ENCODE peak calls at places on chromosome 9, in seven cellular contexts. D is HepG2, Z is GM12878, V is SK-N-SH, H is HCT116, Q is K562, X is H1. K is an unnamed sample.

GRCh38 chr9:137311971-137312851 is 10.1 kb upstream of the NRARP start:
- DNase-seq in D (no peak), Z (no peak), V (peak), H (no peak), Q (no peak), X (no peak), K (peak)

GRCh38 chr9:108634669-108635462 is 220.9 kb downstream of the ACTL7B start:
- DNase-seq in D (no peak), Z (no peak), V (no peak), H (peak), Q (no peak), X (no peak), K (no peak)

GRCh38 chr9:33637881-33638280 is 113.8 kb downstream of the ANKRD18B start:
- DNase-seq in D (no peak), Z (no peak), V (no peak), H (no peak), Q (no peak), X (no peak), K (no peak)

GRCh38 chr9:75391497-75391896 is 303.2 kb downstream of the OSTF1 start:
- DNase-seq in D (no peak), Z (no peak), V (no peak), H (no peak), Q (no peak), X (no peak), K (no peak)

GRCh38 chr9:130101963-130102362 is 48.3 kb downstream of the GPR107 start:
- DNase-seq in D (no peak), Z (no peak), V (no peak), H (no peak), Q (no peak), X (no peak), K (no peak)

GRCh38 chr9:120151806-120152205 is 428.2 kb downstream of the CDK5RAP2 start:
- DNase-seq in D (no peak), Z (no peak), V (no peak), H (no peak), Q (no peak), X (no peak), K (no peak)

GRCh38 chr9:36762958-36763357 is 190.3 kb downstream of the MELK start:
- DNase-seq in D (no peak), Z (no peak), V (no peak), H (no peak), Q (no peak), X (no peak), K (no peak)

GRCh38 chr9:2302606-2303005 is 287.5 kb downstream of the SMARCA2 start:
- DNase-seq in D (no peak), Z (no peak), V (no peak), H (no peak), Q (no peak), X (peak), K (no peak)

GRCh38 chr9:85202596-85202995 is 533.1 kb downstream of the NTRK2 start:
- DNase-seq in D (no peak), Z (no peak), V (no peak), H (no peak), Q (no peak), X (no peak), K (no peak)

GRCh38 chr9:38066167-38066906 is 2.7 kb downstream of the SHB start:
- DNase-seq in D (no peak), Z (no peak), V (no peak), H (no peak), Q (no peak), X (peak), K (peak)

GRCh38 chr9:4344946-4345345 is 45.1 kb upstream of the GLIS3 start:
- DNase-seq in D (no peak), Z (no peak), V (no peak), H (no peak), Q (no peak), X (no peak), K (no peak)

GRCh38 chr9:14358523-14358922 is 44.6 kb upstream of the NFIB start:
- DNase-seq in D (no peak), Z (no peak), V (no peak), H (no peak), Q (peak), X (no peak), K (no peak)

GRCh38 chr9:3887121-3887797 is 361.5 kb upstream of the RFX3 start:
- DNase-seq in D (no peak), Z (no peak), V (no peak), H (no peak), Q (no peak), X (no peak), K (no peak)

GRCh38 chr9:129143461-129143927 is 32.3 kb downstream of the PTPA start:
- DNase-seq in D (peak), Z (no peak), V (no peak), H (no peak), Q (peak), X (no peak), K (no peak)

GRCh38 chr9:135588371-135588770 is 26.8 kb downstream of the PAEP start:
- DNase-seq in D (no peak), Z (no peak), V (no peak), H (no peak), Q (no peak), X (peak), K (no peak)

GRCh38 chr9:135590486-135591079 is 29.0 kb downstream of the PAEP start:
- DNase-seq in D (no peak), Z (no peak), V (no peak), H (no peak), Q (no peak), X (peak), K (no peak)

GRCh38 chr9:135591491-135592330 is 30.2 kb downstream of the PAEP start:
- DNase-seq in D (no peak), Z (no peak), V (no peak), H (no peak), Q (no peak), X (peak), K (no peak)

GRCh38 chr9:135588886-135589595 is 27.5 kb downstream of the PAEP start:
- DNase-seq in D (no peak), Z (no peak), V (no peak), H (no peak), Q (no peak), X (peak), K (no peak)

GRCh38 chr9:135589596-135590485 is 28.3 kb downstream of the PAEP start:
- DNase-seq in D (no peak), Z (no peak), V (no peak), H (no peak), Q (no peak), X (peak), K (no peak)
- TF ChIP-seq JUND in D (no peak), Z (no peak), V (no peak), H (no peak), Q (no peak), X (no peak), K (no peak)

GRCh38 chr9:76519027-76519835 is 60.2 kb downstream of the GCNT1 start:
- DNase-seq in D (no peak), Z (no peak), V (no peak), H (no peak), Q (no peak), X (no peak), K (peak)
- TF ChIP-seq JUND in D (no peak), Z (no peak), V (no peak), H (no peak), Q (no peak), X (no peak), K (no peak)

DNA sequence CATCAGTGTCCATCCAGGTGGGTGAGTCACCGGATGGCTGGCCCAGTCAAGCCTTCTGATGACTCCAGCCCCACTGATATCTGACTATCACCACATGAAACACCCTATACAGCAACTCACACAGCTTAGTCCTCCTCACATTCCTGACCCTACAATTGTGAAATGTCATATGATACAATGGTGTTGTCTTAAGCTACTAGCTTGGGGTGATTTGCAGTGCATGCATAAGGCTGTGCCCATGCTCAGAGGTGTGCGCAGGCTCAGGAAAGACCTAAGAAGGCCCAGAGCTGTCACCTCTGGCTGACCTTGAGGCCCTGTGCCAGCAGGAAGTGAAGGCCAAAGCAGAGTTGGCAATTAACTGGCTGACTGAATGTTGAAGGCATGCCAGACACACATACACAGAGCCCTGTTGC is 21.5 kb upstream of the SEMA4D start:
- DNase-seq in D (peak), Z (no peak), V (no peak), H (peak), Q (no peak), X (no peak), K (peak)
- TF ChIP-seq JUND in D (no peak), Z (no peak), V (no peak), H (peak), Q (no peak), X (no peak), K (no peak)

GRCh38 chr9:95027914-95028854 is 289.3 kb downstream of the FANCC start:
- DNase-seq in D (peak), Z (no peak), V (no peak), H (no peak), Q (no peak), X (no peak), K (peak)
- TF ChIP-seq JUND in D (peak), Z (no peak), V (no peak), H (no peak), Q (no peak), X (no peak), K (no peak)

GRCh38 chr9:88905506-88905905 is 85.8 kb upstream of the S1PR3 start:
- DNase-seq in D (no peak), Z (no peak), V (no peak), H (no peak), Q (no peak), X (no peak), K (no peak)
- TF ChIP-seq JUND in D (no peak), Z (no peak), V (no peak), H (no peak), Q (no peak), X (no peak), K (no peak)

DNA sequence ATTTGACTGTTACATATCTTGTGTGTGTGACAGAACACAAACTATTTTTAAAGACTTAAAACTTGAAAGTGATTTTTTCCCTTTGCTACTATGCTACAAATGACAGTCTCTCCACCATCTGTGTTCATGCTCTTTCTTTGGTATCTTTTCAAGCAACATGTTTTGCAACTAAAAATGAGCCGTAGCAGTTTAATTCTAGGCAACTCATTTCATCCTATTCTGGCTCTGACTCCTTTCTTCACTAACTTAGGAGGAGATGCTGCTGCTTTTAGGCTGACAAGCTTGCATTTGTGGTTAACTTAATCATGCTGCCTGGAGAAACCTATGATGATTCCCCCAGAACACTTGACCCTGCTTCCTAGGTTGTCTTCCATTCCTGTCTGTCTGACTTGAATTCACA is 100.6 kb downstream of the HACD4 start:
- DNase-seq in D (no peak), Z (no peak), V (no peak), H (no peak), Q (no peak), X (no peak), K (no peak)
- TF ChIP-seq JUND in D (no peak), Z (no peak), V (no peak), H (no peak), Q (no peak), X (no peak), K (no peak)

K was measured in T47D.